ENCODE peak calls at places on chromosomes 4 and X, in seven cellular contexts. One of them, this sample, is unnamed.

GRCh38 chr4:153988446-153988845 is 199.6 kb upstream of the SFRP2 start:
- DNase-seq in AG08396: no peak
- DNase-seq in iPS-NIHi11: no peak
- DNase-seq in midbrain: no peak
- DNase-seq in Ammon's horn: no peak
- DNase-seq in NAMALWA: no peak
- DNase-seq in dermis blood vessel endothelial cell: no peak
- DNase-seq in this sample: no peak

GRCh38 chrX:81120270-81120935 is 81.3 kb downstream of the HMGN5 start:
- DNase-seq in AG08396: no peak
- DNase-seq in iPS-NIHi11: peak; percentile 7
- DNase-seq in midbrain: no peak
- DNase-seq in Ammon's horn: peak; percentile 1
- DNase-seq in NAMALWA: no peak
- DNase-seq in dermis blood vessel endothelial cell: no peak
- DNase-seq in this sample: no peak

GRCh38 chr4:71406459-71406963 is 67.7 kb downstream of the SLC4A4 start:
- DNase-seq in AG08396: peak; percentile 21
- DNase-seq in iPS-NIHi11: no peak
- DNase-seq in midbrain: no peak
- DNase-seq in Ammon's horn: no peak
- DNase-seq in NAMALWA: no peak
- DNase-seq in dermis blood vessel endothelial cell: no peak
- DNase-seq in this sample: no peak

GRCh38 chr4:56078866-56079265 is 130.1 kb downstream of the CEP135 start:
- DNase-seq in AG08396: no peak
- DNase-seq in iPS-NIHi11: no peak
- DNase-seq in midbrain: peak; percentile 39
- DNase-seq in Ammon's horn: peak; percentile 51
- DNase-seq in NAMALWA: no peak
- DNase-seq in dermis blood vessel endothelial cell: peak; percentile 18
- DNase-seq in this sample: no peak

GRCh38 chr4:2662598-2662997 is 93.5 kb downstream of the TNIP2 start:
- DNase-seq in AG08396: peak; percentile 52
- DNase-seq in iPS-NIHi11: no peak
- DNase-seq in midbrain: no peak
- DNase-seq in Ammon's horn: no peak
- DNase-seq in NAMALWA: no peak
- DNase-seq in dermis blood vessel endothelial cell: peak; percentile 34
- DNase-seq in this sample: no peak

GRCh38 chrX:37800762-37801161 is 20.9 kb downstream of the CYBB start:
- DNase-seq in AG08396: no peak
- DNase-seq in iPS-NIHi11: no peak
- DNase-seq in midbrain: no peak
- DNase-seq in Ammon's horn: no peak
- DNase-seq in NAMALWA: no peak
- DNase-seq in dermis blood vessel endothelial cell: no peak
- DNase-seq in this sample: no peak

GRCh38 chrX:17829526-17829925 is 31.6 kb downstream of the RAI2 start:
- DNase-seq in AG08396: no peak
- DNase-seq in iPS-NIHi11: no peak
- DNase-seq in midbrain: no peak
- DNase-seq in Ammon's horn: no peak
- DNase-seq in NAMALWA: no peak
- DNase-seq in dermis blood vessel endothelial cell: no peak
- DNase-seq in this sample: no peak

GRCh38 chrX:149493567-149494562 is 11.2 kb downstream of the IDS start:
- DNase-seq in AG08396: no peak
- DNase-seq in iPS-NIHi11: no peak
- DNase-seq in midbrain: no peak
- DNase-seq in Ammon's horn: no peak
- DNase-seq in NAMALWA: peak; percentile 16
- DNase-seq in dermis blood vessel endothelial cell: no peak
- DNase-seq in this sample: no peak

GRCh38 chr4:169147217-169147616 is 123.5 kb downstream of the SH3RF1 start:
- DNase-seq in AG08396: no peak
- DNase-seq in iPS-NIHi11: no peak
- DNase-seq in midbrain: no peak
- DNase-seq in Ammon's horn: no peak
- DNase-seq in NAMALWA: no peak
- DNase-seq in dermis blood vessel endothelial cell: peak; percentile 85
- DNase-seq in this sample: no peak

GRCh38 chr4:150050566-150050965 is 27.7 kb upstream of the DCLK2 start:
- DNase-seq in AG08396: no peak
- DNase-seq in iPS-NIHi11: no peak
- DNase-seq in midbrain: no peak
- DNase-seq in Ammon's horn: no peak
- DNase-seq in NAMALWA: no peak
- DNase-seq in dermis blood vessel endothelial cell: no peak
- DNase-seq in this sample: no peak

GRCh38 chr4:26462874-26463273 is 27.4 kb downstream of the CCKAR start:
- DNase-seq in AG08396: no peak
- DNase-seq in iPS-NIHi11: no peak
- DNase-seq in midbrain: no peak
- DNase-seq in Ammon's horn: no peak
- DNase-seq in NAMALWA: no peak
- DNase-seq in dermis blood vessel endothelial cell: no peak
- DNase-seq in this sample: no peak

GRCh38 chrX:148691456-148691855 is 191.0 kb downstream of the AFF2 start:
- DNase-seq in AG08396: no peak
- DNase-seq in iPS-NIHi11: no peak
- DNase-seq in midbrain: no peak
- DNase-seq in Ammon's horn: no peak
- DNase-seq in NAMALWA: no peak
- DNase-seq in dermis blood vessel endothelial cell: no peak
- DNase-seq in this sample: no peak

GRCh38 chrX:17415242-17415815 is 40.3 kb downstream of the NHS start:
- DNase-seq in AG08396: no peak
- DNase-seq in iPS-NIHi11: no peak
- DNase-seq in midbrain: no peak
- DNase-seq in Ammon's horn: no peak
- DNase-seq in NAMALWA: no peak
- DNase-seq in dermis blood vessel endothelial cell: no peak
- DNase-seq in this sample: no peak

GRCh38 chr4:186569533-186570192 is 14.3 kb upstream of the MTNR1A start:
- DNase-seq in AG08396: no peak
- DNase-seq in iPS-NIHi11: no peak
- DNase-seq in midbrain: no peak
- DNase-seq in Ammon's horn: no peak
- DNase-seq in NAMALWA: no peak
- DNase-seq in dermis blood vessel endothelial cell: no peak
- DNase-seq in this sample: no peak

GRCh38 chrX:38519651-38520050 is 41.7 kb upstream of the TSPAN7 start:
- DNase-seq in AG08396: no peak
- DNase-seq in iPS-NIHi11: no peak
- DNase-seq in midbrain: no peak
- DNase-seq in Ammon's horn: no peak
- DNase-seq in NAMALWA: no peak
- DNase-seq in dermis blood vessel endothelial cell: no peak
- DNase-seq in this sample: no peak

GRCh38 chr4:106208481-106209460 is 107.2 kb downstream of the TBCK start:
- DNase-seq in AG08396: no peak
- DNase-seq in iPS-NIHi11: no peak
- DNase-seq in midbrain: no peak
- DNase-seq in Ammon's horn: no peak
- DNase-seq in NAMALWA: no peak
- DNase-seq in dermis blood vessel endothelial cell: no peak
- DNase-seq in this sample: no peak

GRCh38 chr4:77821775-77822174 is 2.6 kb upstream of the CNOT6L start:
- DNase-seq in AG08396: no peak
- DNase-seq in iPS-NIHi11: no peak
- DNase-seq in midbrain: no peak
- DNase-seq in Ammon's horn: peak; percentile 1
- DNase-seq in NAMALWA: peak; percentile 45
- DNase-seq in dermis blood vessel endothelial cell: peak; percentile 54
- DNase-seq in this sample: no peak

GRCh38 chr4:7829687-7830580 is 109.7 kb downstream of the AFAP1 start:
- DNase-seq in AG08396: no peak
- DNase-seq in iPS-NIHi11: no peak
- DNase-seq in midbrain: no peak
- DNase-seq in Ammon's horn: no peak
- DNase-seq in NAMALWA: no peak
- DNase-seq in dermis blood vessel endothelial cell: no peak
- DNase-seq in this sample: no peak

GRCh38 chr4:42712854-42713253 is 55.9 kb upstream of the ATP8A1 start:
- DNase-seq in AG08396: no peak
- DNase-seq in iPS-NIHi11: no peak
- DNase-seq in midbrain: no peak
- DNase-seq in Ammon's horn: no peak
- DNase-seq in NAMALWA: no peak
- DNase-seq in dermis blood vessel endothelial cell: no peak
- DNase-seq in this sample: no peak

GRCh38 chr4:117327491-117327890 is 242.1 kb upstream of the TRAM1L1 start:
- DNase-seq in AG08396: no peak
- DNase-seq in iPS-NIHi11: no peak
- DNase-seq in midbrain: no peak
- DNase-seq in Ammon's horn: no peak
- DNase-seq in NAMALWA: no peak
- DNase-seq in dermis blood vessel endothelial cell: no peak
- DNase-seq in this sample: no peak

GRCh38 chr4:128284317-128284716 is 3.3 kb downstream of the PGRMC2 start:
- DNase-seq in AG08396: no peak
- DNase-seq in iPS-NIHi11: no peak
- DNase-seq in midbrain: no peak
- DNase-seq in Ammon's horn: no peak
- DNase-seq in NAMALWA: no peak
- DNase-seq in dermis blood vessel endothelial cell: no peak
- DNase-seq in this sample: no peak

GRCh38 chrX:41846714-41847113 is 76.6 kb downstream of the CASK start:
- DNase-seq in AG08396: no peak
- DNase-seq in iPS-NIHi11: no peak
- DNase-seq in midbrain: no peak
- DNase-seq in Ammon's horn: no peak
- DNase-seq in NAMALWA: no peak
- DNase-seq in dermis blood vessel endothelial cell: no peak
- DNase-seq in this sample: no peak

GRCh38 chrX:111568356-111568755 is 56.9 kb downstream of the SERTM2 start:
- DNase-seq in AG08396: peak; percentile 11
- DNase-seq in iPS-NIHi11: peak; percentile 23
- DNase-seq in midbrain: no peak
- DNase-seq in Ammon's horn: peak; percentile 1
- DNase-seq in NAMALWA: no peak
- DNase-seq in dermis blood vessel endothelial cell: no peak
- DNase-seq in this sample: no peak

GRCh38 chr4:182582245-182582644 is 334.9 kb downstream of the DCTD start:
- DNase-seq in AG08396: no peak
- DNase-seq in iPS-NIHi11: no peak
- DNase-seq in midbrain: no peak
- DNase-seq in Ammon's horn: no peak
- DNase-seq in NAMALWA: no peak
- DNase-seq in dermis blood vessel endothelial cell: no peak
- DNase-seq in this sample: no peak

GRCh38 chr4:25563071-25563564 is 92.5 kb upstream of the SLC34A2 start:
- DNase-seq in AG08396: no peak
- DNase-seq in iPS-NIHi11: no peak
- DNase-seq in midbrain: no peak
- DNase-seq in Ammon's horn: no peak
- DNase-seq in NAMALWA: no peak
- DNase-seq in dermis blood vessel endothelial cell: no peak
- DNase-seq in this sample: no peak

GRCh38 chrX:67636532-67636931 is 92.7 kb downstream of the AR start:
- DNase-seq in AG08396: peak; percentile 27
- DNase-seq in iPS-NIHi11: peak; percentile 22
- DNase-seq in midbrain: no peak
- DNase-seq in Ammon's horn: no peak
- DNase-seq in NAMALWA: no peak
- DNase-seq in dermis blood vessel endothelial cell: no peak
- DNase-seq in this sample: no peak

GRCh38 chr4:131248314-131248713 is 1900.8 kb upstream of the PCDH10 start:
- DNase-seq in AG08396: no peak
- DNase-seq in iPS-NIHi11: no peak
- DNase-seq in midbrain: no peak
- DNase-seq in Ammon's horn: no peak
- DNase-seq in NAMALWA: no peak
- DNase-seq in dermis blood vessel endothelial cell: no peak
- DNase-seq in this sample: no peak

GRCh38 chr4:109921384-109921808 is 8.7 kb downstream of the EGF start:
- DNase-seq in AG08396: peak; percentile 20
- DNase-seq in iPS-NIHi11: peak; percentile 38
- DNase-seq in midbrain: no peak
- DNase-seq in Ammon's horn: peak; percentile 68
- DNase-seq in NAMALWA: no peak
- DNase-seq in dermis blood vessel endothelial cell: no peak
- DNase-seq in this sample: peak; percentile 25

GRCh38 chrX:107503996-107504395 is 54.5 kb downstream of the FRMPD3 start:
- DNase-seq in AG08396: no peak
- DNase-seq in iPS-NIHi11: no peak
- DNase-seq in midbrain: no peak
- DNase-seq in Ammon's horn: no peak
- DNase-seq in NAMALWA: no peak
- DNase-seq in dermis blood vessel endothelial cell: no peak
- DNase-seq in this sample: no peak

GRCh38 chr4:41611881-41612871 is 74.2 kb downstream of the LIMCH1 start:
- DNase-seq in AG08396: no peak
- DNase-seq in iPS-NIHi11: peak; percentile 35
- DNase-seq in midbrain: peak; percentile 89
- DNase-seq in Ammon's horn: peak; percentile 96
- DNase-seq in NAMALWA: no peak
- DNase-seq in dermis blood vessel endothelial cell: peak; percentile 69
- DNase-seq in this sample: no peak

GRCh38 chr4:87360338-87360935 is 30.6 kb downstream of the HSD17B11 start:
- DNase-seq in AG08396: no peak
- DNase-seq in iPS-NIHi11: no peak
- DNase-seq in midbrain: no peak
- DNase-seq in Ammon's horn: no peak
- DNase-seq in NAMALWA: no peak
- DNase-seq in dermis blood vessel endothelial cell: no peak
- DNase-seq in this sample: no peak

GRCh38 chr4:4524364-4524763 is 17.5 kb downstream of the STX18 start:
- DNase-seq in AG08396: peak; percentile 15
- DNase-seq in iPS-NIHi11: peak; percentile 41
- DNase-seq in midbrain: no peak
- DNase-seq in Ammon's horn: no peak
- DNase-seq in NAMALWA: peak; percentile 71
- DNase-seq in dermis blood vessel endothelial cell: no peak
- DNase-seq in this sample: no peak

GRCh38 chr4:4421356-4421755 is 34.5 kb downstream of the NSG1 start:
- DNase-seq in AG08396: no peak
- DNase-seq in iPS-NIHi11: no peak
- DNase-seq in midbrain: no peak
- DNase-seq in Ammon's horn: no peak
- DNase-seq in NAMALWA: no peak
- DNase-seq in dermis blood vessel endothelial cell: no peak
- DNase-seq in this sample: no peak

This sample was measured in iPS DF 19.7.